ENCODE peak calls at places on chromosomes 1 and 21, in six cellular contexts. Z is IMR-90, Q is brain microvascular endothelial cell, T is tibial artery, S is tibial nerve, G is PC-9. E is an unnamed sample.

GRCh38 chr1:201024251-201024998 is 911 bp upstream of the KIF21B start:
- DNase-seq in Z (no peak), G (peak; percentile 9), T (no peak), S (no peak), Q (no peak), E (no peak)

GRCh38 chr1:196738730-196739129 is 35.9 kb upstream of the CFHR3 start:
- DNase-seq in T (no peak), S (no peak), Q (no peak), G (no peak), Z (no peak), E (no peak)

GRCh38 chr1:61055110-61055614 is 27.2 kb upstream of the NFIA start:
- DNase-seq in G (no peak), T (no peak), Z (peak; percentile 14), S (peak; percentile 36), Q (no peak), E (no peak)

GRCh38 chr1:11354893-11355593 is 82.0 kb downstream of the UBIAD1 start:
- DNase-seq in G (no peak), S (no peak), T (no peak), Q (no peak), Z (no peak), E (no peak)

GRCh38 chr1:240965581-240966091 is 353.7 kb upstream of the GREM2 start:
- DNase-seq in Q (no peak), S (no peak), G (no peak), T (no peak), Z (no peak), E (no peak)

GRCh38 chr1:212158912-212159796 is 123.6 kb downstream of the DTL start:
- DNase-seq in Q (no peak), G (no peak), Z (no peak), S (no peak), T (no peak), E (no peak)

GRCh38 chr1:222243902-222244301 is 304.0 kb downstream of the HHIPL2 start:
- DNase-seq in Q (no peak), T (no peak), G (peak; percentile 75), Z (peak; percentile 40), S (no peak), E (no peak)

GRCh38 chr1:235703516-235703915 is 53.9 kb upstream of the GNG4 start:
- DNase-seq in S (no peak), T (no peak), Z (peak; percentile 70), G (peak; percentile 74), Q (peak; percentile 38), E (no peak)

GRCh38 chr1:168138134-168138533 is 1.4 kb upstream of the GPR161 start:
- DNase-seq in Z (peak; percentile 36), S (no peak), T (no peak), G (no peak), Q (no peak), E (no peak)

GRCh38 chr1:116351914-116352313 is 21.1 kb upstream of the ATP1A1 start:
- DNase-seq in S (no peak), T (no peak), G (no peak), Q (no peak), Z (no peak), E (no peak)

GRCh38 chr1:67564193-67564592 is 120.8 kb upstream of the GADD45A start:
- DNase-seq in G (no peak), T (peak; percentile 76), S (peak; percentile 50), Z (peak; percentile 28), Q (no peak), E (no peak)

GRCh38 chr1:202235003-202235660 is 41.5 kb downstream of the LGR6 start:
- DNase-seq in S (no peak), G (no peak), T (peak; percentile 61), Z (no peak), Q (no peak), E (no peak)

GRCh38 chr1:116314305-116314919 is 58.6 kb upstream of the ATP1A1 start:
- DNase-seq in Z (no peak), Q (no peak), S (no peak), G (no peak), T (no peak), E (no peak)

GRCh38 chr1:12477936-12478611 is 139.9 kb downstream of the DHRS3 start:
- DNase-seq in Q (peak; percentile 100), T (peak; percentile 87), Z (peak; percentile 99), S (peak; percentile 86), G (peak; percentile 94), E (peak; percentile 78)

GRCh38 chr1:12478612-12478985 is 139.4 kb downstream of the DHRS3 start:
- DNase-seq in S (no peak), Q (no peak), Z (no peak), T (no peak), G (no peak), E (no peak)

GRCh38 chr1:12475158-12475934 is 142.7 kb downstream of the DHRS3 start:
- DNase-seq in Q (peak; percentile 46), S (no peak), Z (no peak), G (peak; percentile 71), T (no peak), E (no peak)

GRCh38 chr1:12475947-12476346 is 142.1 kb downstream of the DHRS3 start:
- DNase-seq in G (peak; percentile 61), T (no peak), Z (peak; percentile 25), S (no peak), Q (peak; percentile 78), E (no peak)

DNA sequence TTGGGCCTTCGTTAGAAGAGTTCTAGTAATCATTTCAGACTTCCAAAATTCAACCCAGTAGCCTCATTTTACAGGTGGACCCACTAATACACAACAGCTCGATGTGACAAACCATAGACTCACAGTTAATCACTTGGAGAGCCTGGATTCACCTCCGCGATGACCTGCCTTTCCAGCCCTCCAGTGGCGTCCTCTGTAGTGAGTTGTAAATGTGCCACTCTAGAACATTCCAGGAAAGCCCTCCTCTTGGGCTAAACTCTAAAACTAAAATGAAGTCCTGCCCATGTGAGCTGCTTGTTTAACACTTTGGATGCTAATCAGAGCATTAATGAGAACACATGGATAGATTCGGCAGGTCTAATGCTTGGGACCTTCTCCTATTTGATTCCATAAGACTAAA is 140.7 kb downstream of the DHRS3 start:
- DNase-seq in T (no peak), Z (no peak), S (no peak), G (no peak), Q (peak; percentile 42), E (no peak)
- H3K4me3 ChIP-seq in T (no peak overlapping the region), Z (no peak overlapping the region), S (no peak overlapping the region), G (no peak overlapping the region), Q (no peak overlapping the region), E (no peak overlapping the region)

GRCh38 chr1:150976401-150976821 is 1.8 kb upstream of the CERS2 start:
- DNase-seq in Z (no peak), T (no peak), Q (no peak), G (no peak), S (no peak), E (no peak)
- H3K27ac ChIP-seq in Z (no peak overlapping the region), T (peak overlapping the region; percentile 98), Q (no peak overlapping the region), G (peak overlapping the region; percentile 71), S (peak overlapping the region; percentile 85), E (peak overlapping the region; percentile 89)

GRCh38 chr1:162487241-162487640 is 10.4 kb upstream of the UHMK1 start:
- DNase-seq in Z (no peak), S (no peak), G (no peak), T (no peak), Q (no peak), E (no peak)
- TF ChIP-seq CTCF in Z (no peak), S (no peak), G (no peak), T (no peak), Q (no peak), E (no peak)

DNA sequence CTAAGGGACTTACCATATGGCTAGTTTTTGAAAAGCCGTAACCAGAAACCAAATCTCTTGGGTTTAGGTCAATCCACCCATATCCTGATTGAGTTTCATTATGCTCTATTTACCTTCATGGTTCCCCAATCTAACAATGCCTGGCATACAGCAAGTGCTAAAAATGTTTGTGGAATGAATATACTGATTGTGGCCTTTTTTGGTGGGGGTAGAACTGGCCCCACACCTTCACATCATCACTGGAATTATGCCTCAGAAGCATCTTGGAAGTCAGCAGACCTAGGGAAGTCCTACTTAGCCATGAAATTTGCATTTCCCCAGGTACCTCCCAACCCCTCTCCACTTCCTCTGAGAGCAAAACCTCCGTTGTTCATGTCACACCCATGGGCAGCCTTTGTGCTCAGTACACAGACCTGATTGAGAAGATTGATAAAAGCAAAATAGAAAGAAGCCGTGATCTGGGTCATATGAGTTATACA is 17.8 kb upstream of the SLAMF1 start:
- DNase-seq in S (no peak), G (no peak), T (no peak), Q (no peak), Z (no peak), E (no peak)
- H3K4me3 ChIP-seq in S (no peak overlapping the region), G (no peak overlapping the region), T (no peak overlapping the region), Q (no peak overlapping the region), Z (no peak overlapping the region), E (no peak overlapping the region)

GRCh38 chr21:45012661-45013270 is 61.6 kb upstream of the ADARB1 start:
- DNase-seq in S (no peak), Q (no peak), G (no peak), Z (no peak), T (no peak), E (no peak)
- H3K27ac ChIP-seq in S (no peak overlapping the region), Q (peak overlapping the region; percentile 63), G (peak overlapping the region; percentile 68), Z (peak overlapping the region; percentile 94), T (peak overlapping the region; percentile 99), E (no peak overlapping the region)

GRCh38 chr1:24779689-24780464 is 34.6 kb downstream of the CLIC4 start:
- DNase-seq in Z (no peak), Q (no peak), S (no peak), G (no peak), T (no peak), E (no peak)
- TF ChIP-seq CTCF in Z (no peak), Q (peak; percentile 14), S (no peak), G (no peak), T (no peak), E (no peak)

GRCh38 chr1:9069324-9070100 is at the start of gene SLC2A5:
- DNase-seq in S (peak; percentile 14), Z (no peak), T (no peak), G (no peak), Q (no peak), E (no peak)
- H3K4me3 ChIP-seq in S (peak within 1 kb of the TSS; percentile 30), Z (no peak within 1 kb of the TSS), T (peak within 1 kb of the TSS; percentile 39), G (no peak within 1 kb of the TSS), Q (no peak within 1 kb of the TSS), E (no peak within 1 kb of the TSS)

GRCh38 chr1:172745014-172745413 is 86.1 kb downstream of the FASLG start:
- DNase-seq in S (peak; percentile 77), Q (peak; percentile 87), G (peak; percentile 66), Z (peak; percentile 89), T (no peak), E (peak; percentile 32)
- H3K27ac ChIP-seq in S (peak overlapping the region; percentile 53), Q (peak overlapping the region; percentile 83), G (no peak overlapping the region), Z (no peak overlapping the region), T (no peak overlapping the region), E (no peak overlapping the region)

GRCh38 chr1:71093938-71094337 is 13.1 kb upstream of the ZRANB2 start:
- DNase-seq in S (no peak), G (no peak), Z (peak; percentile 45), T (no peak), Q (no peak), E (no peak)
- TF ChIP-seq CTCF in S (peak; percentile 38), G (peak; percentile 64), Z (peak; percentile 74), T (no peak), Q (peak; percentile 35), E (no peak)